ENCODE peak calls at places on chromosomes 16 and 17, in six cellular contexts. S, U, Y, C, D and M are unnamed samples.
A peak's percentile ranks its signal among the peaks of the same experiment; 100 is the strongest.

GRCh38 chr17:33200116-33200515 is 93.0 kb downstream of the ASIC2 start:
- DNase-seq in S (peak; percentile 51), U (no peak), Y (peak; percentile 33), C (no peak), D (no peak), M (peak; percentile 68)

GRCh38 chr16:3266873-3267537 is 10.6 kb upstream of the MEFV start:
- DNase-seq in S (peak; percentile 64), U (no peak), Y (peak; percentile 26), C (no peak), D (no peak), M (peak; percentile 77)

GRCh38 chr16:30010817-30011504 is at the start of gene DOC2A:
- DNase-seq in S (peak; percentile 60), U (no peak), Y (no peak), C (no peak), D (no peak), M (no peak)

GRCh38 chr17:74307984-74308773 is 17.8 kb upstream of the KIF19 start:
- DNase-seq in S (no peak), U (no peak), Y (no peak), C (no peak), D (no peak), M (no peak)

GRCh38 chr17:65198653-65199382 is 61.6 kb downstream of the RGS9 start:
- DNase-seq in S (peak; percentile 73), U (no peak), Y (peak; percentile 35), C (no peak), D (peak; percentile 56), M (peak; percentile 71)

GRCh38 chr16:88022076-88023042 is 71.1 kb downstream of the BANP start:
- DNase-seq in S (no peak), U (peak; percentile 26), Y (no peak), C (no peak), D (no peak), M (no peak)

GRCh38 chr17:40487371-40488020 is 13.9 kb downstream of the TNS4 start:
- DNase-seq in S (no peak), U (no peak), Y (peak; percentile 57), C (no peak), D (no peak), M (no peak)

GRCh38 chr16:81699596-81699995 is 79.5 kb upstream of the PLCG2 start:
- DNase-seq in S (no peak), U (peak; percentile 20), Y (no peak), C (no peak), D (no peak), M (no peak)

GRCh38 chr17:51015145-51015558 is 105.5 kb downstream of the SPAG9 start:
- DNase-seq in S (peak; percentile 17), U (no peak), Y (no peak), C (no peak), D (peak; percentile 68), M (peak; percentile 24)

GRCh38 chr16:22225060-22225459 is 19.0 kb downstream of the EEF2K start:
- DNase-seq in S (no peak), U (peak; percentile 67), Y (no peak), C (no peak), D (no peak), M (peak; percentile 40)

GRCh38 chr16:28877642-28877975 is 679 bp upstream of the ATP2A1 start:
- DNase-seq in S (no peak), U (no peak), Y (no peak), C (no peak), D (no peak), M (no peak)

GRCh38 chr16:11757671-11758545 is 15.3 kb upstream of the TXNDC11 start:
- DNase-seq in S (no peak), U (no peak), Y (peak; percentile 19), C (no peak), D (peak; percentile 85), M (no peak)

DNA sequence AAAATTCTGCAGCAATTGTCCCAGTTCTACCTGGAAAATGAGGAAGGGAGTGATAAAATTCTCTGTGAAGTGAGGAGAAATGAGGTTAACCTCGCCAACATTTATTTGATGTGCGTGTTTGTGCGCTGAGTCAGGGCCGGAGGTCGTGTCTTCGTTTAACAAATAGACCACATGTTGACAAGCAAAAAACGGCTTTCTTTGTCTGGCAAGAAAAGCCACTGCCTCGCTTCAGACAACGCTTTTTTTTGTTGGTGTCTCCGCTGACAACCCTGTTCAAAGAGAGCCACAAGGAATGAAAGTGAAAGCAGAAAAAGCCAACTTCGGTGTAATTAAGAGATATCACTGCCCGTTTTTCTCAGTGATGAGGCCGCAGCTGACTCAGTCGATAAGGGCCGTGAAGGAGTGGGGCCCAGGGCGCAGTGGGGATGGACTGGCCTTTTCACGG is 510.6 kb downstream of the CDH13 start:
- DNase-seq in S (no peak), U (no peak), Y (peak; percentile 58), C (no peak), D (peak; percentile 87), M (peak; percentile 75)
- H3K4me3 ChIP-seq in S (no peak overlapping the region), U (peak overlapping the region; percentile 38), Y (peak overlapping the region; percentile 33), C (no peak overlapping the region), D (peak overlapping the region; percentile 30), M (peak overlapping the region; percentile 54)

GRCh38 chr17:9842057-9842758 is 16.5 kb downstream of the GLP2R start:
- DNase-seq in S (no peak), U (no peak), Y (no peak), C (no peak), D (peak; percentile 85), M (peak; percentile 17)

GRCh38 chr17:9837551-9838471 is 12.1 kb downstream of the GLP2R start:
- DNase-seq in S (no peak), U (no peak), Y (peak; percentile 34), C (no peak), D (peak; percentile 64), M (peak; percentile 16)

GRCh38 chr17:9844153-9844552 is 18.4 kb downstream of the GLP2R start:
- DNase-seq in S (no peak), U (no peak), Y (no peak), C (no peak), D (no peak), M (no peak)

GRCh38 chr17:9843152-9844010 is 17.7 kb downstream of the GLP2R start:
- DNase-seq in S (no peak), U (no peak), Y (no peak), C (no peak), D (peak; percentile 7), M (no peak)

GRCh38 chr17:9839433-9839832 is 13.7 kb downstream of the GLP2R start:
- DNase-seq in S (no peak), U (no peak), Y (no peak), C (no peak), D (no peak), M (no peak)
- TF ChIP-seq CTCF in S (no peak), U (no peak), Y (peak; percentile 23), C (no peak), D (peak; percentile 21), M (peak; percentile 11)

GRCh38 chr16:46632778-46633733 is 11.9 kb upstream of the SHCBP1 start:
- DNase-seq in S (no peak), U (no peak), Y (no peak), C (no peak), D (no peak), M (no peak)
- H3K4me3 ChIP-seq in S (no peak overlapping the region), U (no peak overlapping the region), Y (no peak overlapping the region), C (no peak overlapping the region), D (no peak overlapping the region), M (no peak overlapping the region)

DNA sequence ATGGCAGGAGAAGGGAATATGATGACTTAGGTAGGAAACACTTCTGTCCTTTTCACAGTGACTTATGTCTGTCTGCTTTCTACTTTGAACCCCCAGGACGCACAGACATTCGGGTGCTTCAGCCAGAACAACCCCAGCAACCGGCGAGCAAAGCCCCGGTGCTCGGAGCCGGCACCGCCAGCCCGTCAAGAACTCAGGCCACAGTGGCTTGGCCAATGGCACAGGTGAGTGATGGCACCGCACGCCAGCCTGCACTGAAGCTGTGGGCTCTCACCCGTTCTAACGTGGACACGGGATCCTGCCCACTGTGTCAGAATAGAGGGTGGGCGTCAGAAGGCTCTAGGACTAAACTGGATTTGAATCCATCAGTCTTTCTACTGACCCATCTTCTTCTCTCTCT is 79.4 kb upstream of the CLEC18A start:
- DNase-seq in S (no peak), U (no peak), Y (no peak), C (no peak), D (no peak), M (no peak)
- TF ChIP-seq CTCF in S (no peak), U (no peak), Y (no peak), C (no peak), D (no peak), M (no peak)

GRCh38 chr16:4375717-4376116 is 4.1 kb downstream of the VASN start:
- DNase-seq in S (no peak), U (no peak), Y (no peak), C (no peak), D (no peak), M (peak; percentile 50)
- H3K4me3 ChIP-seq in S (no peak overlapping the region), U (peak overlapping the region; percentile 77), Y (no peak overlapping the region), C (peak overlapping the region; percentile 85), D (no peak overlapping the region), M (peak overlapping the region; percentile 53)

GRCh38 chr17:72126575-72127486 is 6.0 kb downstream of the SOX9 start:
- DNase-seq in S (no peak), U (no peak), Y (peak; percentile 88), C (no peak), D (peak; percentile 71), M (peak; percentile 92)
- TF ChIP-seq CTCF in S (no peak), U (no peak), Y (no peak), C (no peak), D (no peak), M (no peak)

GRCh38 chr17:31838641-31839225 is 20.3 kb downstream of the COPRS start:
- DNase-seq in S (no peak), U (no peak), Y (no peak), C (no peak), D (peak; percentile 15), M (peak; percentile 47)

GRCh38 chr17:31842416-31843381 is 16.3 kb downstream of the COPRS start:
- DNase-seq in S (peak; percentile 60), U (peak; percentile 64), Y (no peak), C (no peak), D (peak; percentile 75), M (peak; percentile 88)

GRCh38 chr17:31835984-31836383 is 23.1 kb downstream of the COPRS start:
- DNase-seq in S (no peak), U (no peak), Y (no peak), C (no peak), D (no peak), M (no peak)

GRCh38 chr17:31843382-31843780 is 15.7 kb downstream of the COPRS start:
- DNase-seq in S (no peak), U (no peak), Y (no peak), C (no peak), D (peak; percentile 33), M (peak; percentile 22)

DNA sequence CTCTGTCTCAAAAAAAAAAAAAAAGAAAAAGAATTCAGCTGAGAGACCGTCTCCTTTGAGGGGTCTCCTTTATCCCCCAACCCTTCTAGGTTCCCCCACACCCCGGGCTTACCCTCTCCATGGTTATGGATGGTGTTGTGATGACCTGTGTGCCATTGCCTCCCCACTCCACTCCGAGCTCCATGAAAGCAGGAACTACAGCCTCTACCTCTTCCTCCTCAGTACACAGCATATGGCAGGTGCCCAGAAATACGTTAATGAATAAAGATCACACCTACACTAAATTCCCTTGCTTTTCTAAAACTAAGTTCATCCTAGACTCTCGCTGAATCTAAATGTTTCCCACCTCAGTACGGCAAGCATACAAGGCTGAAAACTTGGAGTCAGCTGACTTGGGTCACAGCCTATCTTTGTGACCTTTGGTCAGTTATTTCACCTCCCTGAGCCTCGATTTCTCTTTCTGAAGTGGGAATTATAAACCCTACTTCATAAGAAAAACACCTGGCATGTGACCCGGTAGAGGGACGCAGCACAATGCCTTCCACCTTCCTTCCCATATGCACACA is 17.1 kb downstream of the COPRS start:
- DNase-seq in S (no peak), U (no peak), Y (no peak), C (no peak), D (no peak), M (no peak)
- H3K4me3 ChIP-seq in S (no peak overlapping the region), U (peak overlapping the region; percentile 48), Y (no peak overlapping the region), C (peak overlapping the region; percentile 55), D (no peak overlapping the region), M (no peak overlapping the region)

GRCh38 chr17:46046957-46047356 is 47.9 kb downstream of the STH start:
- DNase-seq in S (peak; percentile 27), U (no peak), Y (no peak), C (no peak), D (no peak), M (peak; percentile 33)
- TF ChIP-seq CTCF in S (peak; percentile 22), U (no peak), Y (no peak), C (no peak), D (no peak), M (no peak)